ENCODE peak calls at places on chromosome 5, in nine cellular contexts. One of them, this sample, is unnamed.

GRCh38 chr5:148844433-148845279 is 18.2 kb downstream of the ADRB2 start:
- DNase-seq in HFF-Myc: no peak
- DNase-seq in K562: no peak
- DNase-seq in DND-41: no peak
- DNase-seq in CD8-positive, alpha-beta T cell: no peak
- DNase-seq in mesendoderm: no peak
- DNase-seq in OCI-LY7: no peak
- DNase-seq in ovary: no peak
- DNase-seq in fibroblast of pulmonary artery: no peak
- DNase-seq in this sample: no peak

GRCh38 chr5:142618125-142618524 is 67.8 kb downstream of the FGF1 start:
- DNase-seq in mesendoderm: no peak
- DNase-seq in ovary: no peak
- DNase-seq in DND-41: peak
- DNase-seq in CD8-positive, alpha-beta T cell: no peak
- DNase-seq in K562: no peak
- DNase-seq in fibroblast of pulmonary artery: peak
- DNase-seq in HFF-Myc: peak
- DNase-seq in OCI-LY7: no peak
- DNase-seq in this sample: peak

GRCh38 chr5:6340100-6340499 is 38.2 kb downstream of the MED10 start:
- DNase-seq in mesendoderm: no peak
- DNase-seq in DND-41: no peak
- DNase-seq in fibroblast of pulmonary artery: no peak
- DNase-seq in ovary: no peak
- DNase-seq in K562: no peak
- DNase-seq in HFF-Myc: no peak
- DNase-seq in CD8-positive, alpha-beta T cell: no peak
- DNase-seq in OCI-LY7: no peak
- DNase-seq in this sample: peak

GRCh38 chr5:116813906-116814305 is 239.3 kb upstream of the SEMA6A start:
- DNase-seq in fibroblast of pulmonary artery: no peak
- DNase-seq in CD8-positive, alpha-beta T cell: no peak
- DNase-seq in ovary: no peak
- DNase-seq in HFF-Myc: no peak
- DNase-seq in K562: no peak
- DNase-seq in OCI-LY7: no peak
- DNase-seq in DND-41: no peak
- DNase-seq in mesendoderm: no peak
- DNase-seq in this sample: no peak

GRCh38 chr5:26757941-26758340 is 280.4 kb downstream of the CDH9 start:
- DNase-seq in ovary: no peak
- DNase-seq in HFF-Myc: no peak
- DNase-seq in OCI-LY7: no peak
- DNase-seq in CD8-positive, alpha-beta T cell: no peak
- DNase-seq in DND-41: no peak
- DNase-seq in mesendoderm: no peak
- DNase-seq in K562: no peak
- DNase-seq in fibroblast of pulmonary artery: no peak
- DNase-seq in this sample: no peak

GRCh38 chr5:74400067-74400466 is 240.5 kb downstream of the ENC1 start:
- DNase-seq in fibroblast of pulmonary artery: no peak
- DNase-seq in OCI-LY7: no peak
- DNase-seq in ovary: peak
- DNase-seq in K562: no peak
- DNase-seq in DND-41: no peak
- DNase-seq in CD8-positive, alpha-beta T cell: no peak
- DNase-seq in mesendoderm: no peak
- DNase-seq in HFF-Myc: no peak
- DNase-seq in this sample: peak

GRCh38 chr5:76474377-76474776 is 71.3 kb downstream of the IQGAP2 start:
- DNase-seq in CD8-positive, alpha-beta T cell: no peak
- DNase-seq in DND-41: no peak
- DNase-seq in mesendoderm: no peak
- DNase-seq in OCI-LY7: no peak
- DNase-seq in K562: no peak
- DNase-seq in HFF-Myc: no peak
- DNase-seq in ovary: no peak
- DNase-seq in fibroblast of pulmonary artery: no peak
- DNase-seq in this sample: no peak

GRCh38 chr5:110590187-110590586 is 136.3 kb downstream of the TMEM232 start:
- DNase-seq in HFF-Myc: peak
- DNase-seq in K562: no peak
- DNase-seq in DND-41: no peak
- DNase-seq in fibroblast of pulmonary artery: peak
- DNase-seq in OCI-LY7: peak
- DNase-seq in mesendoderm: peak
- DNase-seq in CD8-positive, alpha-beta T cell: no peak
- DNase-seq in ovary: no peak
- DNase-seq in this sample: peak

GRCh38 chr5:139748505-139748826 is 47.1 kb upstream of the PSD2 start:
- DNase-seq in CD8-positive, alpha-beta T cell: no peak
- DNase-seq in K562: no peak
- DNase-seq in mesendoderm: no peak
- DNase-seq in HFF-Myc: no peak
- DNase-seq in ovary: no peak
- DNase-seq in DND-41: no peak
- DNase-seq in fibroblast of pulmonary artery: no peak
- DNase-seq in OCI-LY7: no peak
- DNase-seq in this sample: no peak
- H3K4me3 ChIP-seq in CD8-positive, alpha-beta T cell: no peak
- H3K4me3 ChIP-seq in K562: no peak
- H3K4me3 ChIP-seq in mesendoderm: no peak
- H3K4me3 ChIP-seq in HFF-Myc: no peak
- H3K4me3 ChIP-seq in ovary: no peak
- H3K4me3 ChIP-seq in DND-41: no peak
- H3K4me3 ChIP-seq in fibroblast of pulmonary artery: no peak
- H3K4me3 ChIP-seq in OCI-LY7: no peak
- H3K4me3 ChIP-seq in this sample: no peak

DNA sequence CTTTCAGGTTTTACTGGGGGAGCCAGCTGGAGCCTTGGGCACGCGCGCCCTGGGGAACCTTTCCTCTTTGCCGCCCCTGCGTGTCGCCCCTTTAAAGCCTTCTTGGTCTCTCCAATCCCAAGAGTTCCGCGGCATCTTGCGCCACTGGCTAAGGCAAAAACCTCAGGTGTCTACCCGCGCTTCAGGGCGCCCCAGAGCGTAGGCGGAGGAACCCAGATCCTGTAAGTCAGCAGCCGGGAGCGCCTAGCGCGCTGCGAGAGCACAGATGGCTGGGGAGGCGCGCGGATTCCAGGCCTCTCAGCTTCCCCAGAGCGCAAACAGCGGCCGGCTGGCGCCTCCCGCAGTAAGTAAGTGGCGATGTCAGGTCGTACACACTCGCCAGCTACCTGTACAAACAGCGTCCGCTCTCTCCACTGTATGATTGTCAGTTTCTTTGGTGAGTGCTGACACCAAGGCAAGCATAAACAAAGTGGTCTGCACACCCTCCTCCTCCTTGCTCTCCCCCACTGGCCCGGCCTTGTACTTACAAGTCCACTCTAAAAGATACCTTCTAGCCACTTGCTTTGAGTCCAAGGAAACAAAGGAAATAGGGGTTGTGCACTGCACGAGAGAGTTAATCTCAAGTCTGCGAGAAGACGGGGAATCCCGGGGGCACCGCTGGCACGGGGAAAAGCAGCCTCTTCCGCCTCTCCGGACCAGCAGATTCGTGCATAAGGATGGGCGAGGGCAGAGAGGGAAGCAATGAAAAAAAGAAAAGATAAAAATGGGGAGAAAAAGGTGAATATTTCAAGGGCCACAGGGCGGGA is 2.9 kb downstream of the HTR1A start:
- DNase-seq in OCI-LY7: no peak
- DNase-seq in K562: no peak
- DNase-seq in CD8-positive, alpha-beta T cell: no peak
- DNase-seq in DND-41: no peak
- DNase-seq in ovary: peak
- DNase-seq in fibroblast of pulmonary artery: no peak
- DNase-seq in mesendoderm: peak
- DNase-seq in HFF-Myc: no peak
- DNase-seq in this sample: no peak
- H3K4me3 ChIP-seq in OCI-LY7: no peak
- H3K4me3 ChIP-seq in K562: no peak
- H3K4me3 ChIP-seq in CD8-positive, alpha-beta T cell: no peak
- H3K4me3 ChIP-seq in DND-41: no peak
- H3K4me3 ChIP-seq in ovary: no peak
- H3K4me3 ChIP-seq in fibroblast of pulmonary artery: no peak
- H3K4me3 ChIP-seq in mesendoderm: no peak
- H3K4me3 ChIP-seq in HFF-Myc: no peak
- H3K4me3 ChIP-seq in this sample: no peak

GRCh38 chr5:159917919-159918487 is 1.7 kb downstream of the ADRA1B start:
- DNase-seq in mesendoderm: no peak
- DNase-seq in ovary: no peak
- DNase-seq in OCI-LY7: no peak
- DNase-seq in K562: no peak
- DNase-seq in CD8-positive, alpha-beta T cell: no peak
- DNase-seq in fibroblast of pulmonary artery: no peak
- DNase-seq in DND-41: no peak
- DNase-seq in HFF-Myc: no peak
- DNase-seq in this sample: no peak

GRCh38 chr5:159913048-159913447 is 3.2 kb upstream of the ADRA1B start:
- DNase-seq in DND-41: no peak
- DNase-seq in fibroblast of pulmonary artery: peak
- DNase-seq in mesendoderm: no peak
- DNase-seq in K562: no peak
- DNase-seq in CD8-positive, alpha-beta T cell: no peak
- DNase-seq in OCI-LY7: no peak
- DNase-seq in HFF-Myc: no peak
- DNase-seq in ovary: no peak
- DNase-seq in this sample: peak

GRCh38 chr5:159913481-159913880 is 2.8 kb upstream of the ADRA1B start:
- DNase-seq in OCI-LY7: no peak
- DNase-seq in ovary: no peak
- DNase-seq in CD8-positive, alpha-beta T cell: no peak
- DNase-seq in HFF-Myc: no peak
- DNase-seq in mesendoderm: no peak
- DNase-seq in DND-41: no peak
- DNase-seq in K562: no peak
- DNase-seq in fibroblast of pulmonary artery: peak
- DNase-seq in this sample: peak

GRCh38 chr5:159915913-159916840 is at the start of gene ADRA1B:
- DNase-seq in DND-41: no peak
- DNase-seq in fibroblast of pulmonary artery: peak
- DNase-seq in CD8-positive, alpha-beta T cell: peak
- DNase-seq in ovary: peak
- DNase-seq in K562: peak
- DNase-seq in OCI-LY7: no peak
- DNase-seq in mesendoderm: peak
- DNase-seq in HFF-Myc: no peak
- DNase-seq in this sample: peak

DNA sequence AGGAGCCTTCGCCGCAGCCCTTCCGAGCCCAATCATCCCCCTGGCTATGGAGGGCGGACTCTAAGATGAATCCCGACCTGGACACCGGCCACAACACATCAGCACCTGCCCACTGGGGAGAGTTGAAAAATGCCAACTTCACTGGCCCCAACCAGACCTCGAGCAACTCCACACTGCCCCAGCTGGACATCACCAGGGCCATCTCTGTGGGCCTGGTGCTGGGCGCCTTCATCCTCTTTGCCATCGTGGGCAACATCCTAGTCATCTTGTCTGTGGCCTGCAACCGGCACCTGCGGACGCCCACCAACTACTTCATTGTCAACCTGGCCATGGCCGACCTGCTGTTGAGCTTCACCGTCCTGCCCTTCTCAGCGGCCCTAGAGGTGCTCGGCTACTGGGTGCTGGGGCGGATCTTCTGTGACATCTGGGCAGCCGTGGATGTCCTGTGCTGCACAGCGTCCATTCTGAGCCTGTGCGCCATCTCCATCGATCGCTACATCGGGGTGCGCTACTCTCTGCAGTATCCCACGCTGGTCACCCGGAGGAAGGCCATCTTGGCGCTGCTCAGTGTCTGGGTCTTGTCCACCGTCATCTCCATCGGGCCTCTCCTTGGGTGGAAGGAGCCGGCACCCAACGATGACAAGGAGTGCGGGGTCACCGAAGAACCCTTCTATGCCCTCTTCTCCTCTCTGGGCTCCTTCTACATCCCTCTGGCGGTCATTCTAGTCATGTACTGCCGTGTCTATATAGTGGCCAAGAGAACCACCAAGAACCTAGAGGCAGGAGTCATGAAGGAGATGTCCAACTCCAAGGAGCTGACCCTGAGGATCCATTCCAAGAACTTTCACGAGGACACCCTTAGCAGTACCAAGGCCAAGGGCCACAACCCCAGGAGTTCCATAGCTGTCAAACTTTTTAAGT is 819 bp downstream of the ADRA1B start:
- DNase-seq in HFF-Myc: no peak
- DNase-seq in ovary: no peak
- DNase-seq in fibroblast of pulmonary artery: no peak
- DNase-seq in DND-41: no peak
- DNase-seq in OCI-LY7: no peak
- DNase-seq in CD8-positive, alpha-beta T cell: no peak
- DNase-seq in mesendoderm: no peak
- DNase-seq in K562: no peak
- DNase-seq in this sample: no peak
- H3K4me3 ChIP-seq in HFF-Myc: peak
- H3K4me3 ChIP-seq in ovary: peak
- H3K4me3 ChIP-seq in fibroblast of pulmonary artery: peak
- H3K4me3 ChIP-seq in DND-41: no peak
- H3K4me3 ChIP-seq in OCI-LY7: no peak
- H3K4me3 ChIP-seq in CD8-positive, alpha-beta T cell: no peak
- H3K4me3 ChIP-seq in mesendoderm: no peak
- H3K4me3 ChIP-seq in K562: no peak
- H3K4me3 ChIP-seq in this sample: peak

GRCh38 chr5:179269781-179270543 is 75.3 kb downstream of the ADAMTS2 start:
- DNase-seq in DND-41: no peak
- DNase-seq in HFF-Myc: no peak
- DNase-seq in CD8-positive, alpha-beta T cell: no peak
- DNase-seq in fibroblast of pulmonary artery: no peak
- DNase-seq in mesendoderm: no peak
- DNase-seq in ovary: peak
- DNase-seq in K562: no peak
- DNase-seq in OCI-LY7: no peak
- DNase-seq in this sample: no peak

GRCh38 chr5:179271821-179272325 is 73.4 kb downstream of the ADAMTS2 start:
- DNase-seq in CD8-positive, alpha-beta T cell: no peak
- DNase-seq in OCI-LY7: no peak
- DNase-seq in ovary: peak
- DNase-seq in HFF-Myc: no peak
- DNase-seq in K562: no peak
- DNase-seq in mesendoderm: no peak
- DNase-seq in fibroblast of pulmonary artery: no peak
- DNase-seq in DND-41: no peak
- DNase-seq in this sample: no peak

GRCh38 chr5:179271301-179271650 is 74.0 kb downstream of the ADAMTS2 start:
- DNase-seq in K562: no peak
- DNase-seq in HFF-Myc: no peak
- DNase-seq in OCI-LY7: no peak
- DNase-seq in mesendoderm: no peak
- DNase-seq in ovary: no peak
- DNase-seq in DND-41: no peak
- DNase-seq in CD8-positive, alpha-beta T cell: no peak
- DNase-seq in fibroblast of pulmonary artery: no peak
- DNase-seq in this sample: no peak

GRCh38 chr5:179268966-179269693 is 76.1 kb downstream of the ADAMTS2 start:
- DNase-seq in mesendoderm: no peak
- DNase-seq in HFF-Myc: no peak
- DNase-seq in DND-41: no peak
- DNase-seq in OCI-LY7: no peak
- DNase-seq in CD8-positive, alpha-beta T cell: no peak
- DNase-seq in fibroblast of pulmonary artery: no peak
- DNase-seq in ovary: peak
- DNase-seq in K562: no peak
- DNase-seq in this sample: peak

DNA sequence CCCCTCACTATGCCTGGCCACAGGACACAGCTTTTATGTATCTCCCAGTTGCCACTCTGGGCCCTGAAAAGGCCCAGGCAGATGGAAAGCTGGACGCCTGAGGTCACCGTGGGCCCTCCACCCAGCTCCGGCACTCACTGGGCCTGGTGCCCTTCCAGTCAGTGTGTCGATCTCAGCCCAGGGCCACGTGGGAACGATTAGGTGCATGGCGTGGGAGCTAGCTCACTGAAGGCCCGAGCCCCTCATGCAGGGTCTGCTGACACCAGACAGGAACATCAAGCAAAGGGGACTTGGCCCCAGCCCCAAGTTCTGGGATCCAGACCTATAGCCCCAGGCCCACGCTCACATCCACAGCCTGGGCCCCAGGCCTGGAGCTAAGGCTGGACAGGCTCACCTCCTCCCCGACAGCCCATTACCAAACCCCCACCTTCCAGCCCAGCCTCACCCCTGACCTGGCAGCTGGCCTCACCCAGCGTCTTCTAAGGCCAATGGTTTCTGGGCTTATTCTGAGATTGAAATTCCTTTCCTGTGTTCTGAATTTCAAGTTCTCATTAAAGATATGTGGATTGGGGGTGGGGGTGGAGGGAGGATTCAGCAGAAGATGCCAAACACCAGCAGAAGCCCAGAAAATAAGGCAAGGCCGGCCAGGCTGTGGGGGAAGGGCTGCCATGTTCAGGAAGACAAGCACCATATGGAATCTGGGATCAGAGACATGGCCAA is 74.5 kb downstream of the ADAMTS2 start:
- DNase-seq in CD8-positive, alpha-beta T cell: no peak
- DNase-seq in HFF-Myc: no peak
- DNase-seq in DND-41: no peak
- DNase-seq in fibroblast of pulmonary artery: peak
- DNase-seq in K562: no peak
- DNase-seq in ovary: peak
- DNase-seq in OCI-LY7: no peak
- DNase-seq in mesendoderm: no peak
- DNase-seq in this sample: peak
- H3K4me3 ChIP-seq in CD8-positive, alpha-beta T cell: no peak
- H3K4me3 ChIP-seq in HFF-Myc: no peak
- H3K4me3 ChIP-seq in DND-41: no peak
- H3K4me3 ChIP-seq in fibroblast of pulmonary artery: no peak
- H3K4me3 ChIP-seq in K562: no peak
- H3K4me3 ChIP-seq in ovary: no peak
- H3K4me3 ChIP-seq in OCI-LY7: no peak
- H3K4me3 ChIP-seq in mesendoderm: no peak
- H3K4me3 ChIP-seq in this sample: no peak

This sample was measured in fibroblast of the aortic adventitia.